ENCODE peak calls at places on chromosomes 13 and 19, in eight cellular contexts. One of them, this sample, is unnamed.

GRCh38 chr19:53424968-53425597 is 6.7 kb upstream of the ZNF761 start:
- DNase-seq in activated T-cell treated with anti-CD3 and anti-CD28 coated beads, Interleukin-2, amount 50 U/mL, for 24 hours: peak; percentile 74
- DNase-seq in H54: peak; percentile 59
- DNase-seq in NCI-H1417: peak; percentile 79
- DNase-seq in BJ: no peak
- DNase-seq in CD8-positive, alpha-beta memory T cell: peak; percentile 56
- DNase-seq in NCI-H345: peak; percentile 46
- DNase-seq in HEK293T: peak; percentile 40
- DNase-seq in this sample: peak; percentile 67

GRCh38 chr13:77492982-77493381 is 42.5 kb upstream of the SCEL start:
- DNase-seq in activated T-cell treated with anti-CD3 and anti-CD28 coated beads, Interleukin-2, amount 50 U/mL, for 24 hours: no peak
- DNase-seq in H54: no peak
- DNase-seq in NCI-H1417: peak; percentile 45
- DNase-seq in BJ: no peak
- DNase-seq in CD8-positive, alpha-beta memory T cell: no peak
- DNase-seq in NCI-H345: peak; percentile 68
- DNase-seq in HEK293T: peak; percentile 55
- DNase-seq in this sample: peak; percentile 4

GRCh38 chr13:85508683-85509329 is 290.4 kb downstream of the SLITRK6 start:
- DNase-seq in activated T-cell treated with anti-CD3 and anti-CD28 coated beads, Interleukin-2, amount 50 U/mL, for 24 hours: no peak
- DNase-seq in H54: no peak
- DNase-seq in NCI-H1417: no peak
- DNase-seq in BJ: no peak
- DNase-seq in CD8-positive, alpha-beta memory T cell: no peak
- DNase-seq in NCI-H345: peak; percentile 26
- DNase-seq in HEK293T: no peak
- DNase-seq in this sample: no peak

GRCh38 chr19:40133491-40133890 is 42.7 kb upstream of the ZNF780A start:
- DNase-seq in activated T-cell treated with anti-CD3 and anti-CD28 coated beads, Interleukin-2, amount 50 U/mL, for 24 hours: no peak
- DNase-seq in H54: no peak
- DNase-seq in NCI-H1417: no peak
- DNase-seq in BJ: no peak
- DNase-seq in CD8-positive, alpha-beta memory T cell: no peak
- DNase-seq in NCI-H345: no peak
- DNase-seq in HEK293T: no peak
- DNase-seq in this sample: no peak

GRCh38 chr19:5313307-5313706 is 27.3 kb downstream of the PTPRS start:
- DNase-seq in activated T-cell treated with anti-CD3 and anti-CD28 coated beads, Interleukin-2, amount 50 U/mL, for 24 hours: no peak
- DNase-seq in H54: no peak
- DNase-seq in NCI-H1417: no peak
- DNase-seq in BJ: no peak
- DNase-seq in CD8-positive, alpha-beta memory T cell: no peak
- DNase-seq in NCI-H345: peak; percentile 83
- DNase-seq in HEK293T: no peak
- DNase-seq in this sample: peak; percentile 15

GRCh38 chr13:102897371-102898138 is 51.7 kb downstream of the ERCC5 start:
- DNase-seq in activated T-cell treated with anti-CD3 and anti-CD28 coated beads, Interleukin-2, amount 50 U/mL, for 24 hours: no peak
- DNase-seq in H54: no peak
- DNase-seq in NCI-H1417: no peak
- DNase-seq in BJ: no peak
- DNase-seq in CD8-positive, alpha-beta memory T cell: no peak
- DNase-seq in NCI-H345: no peak
- DNase-seq in HEK293T: no peak
- DNase-seq in this sample: no peak

GRCh38 chr13:51895906-51896888 is 34.4 kb downstream of the CCDC70 start:
- DNase-seq in activated T-cell treated with anti-CD3 and anti-CD28 coated beads, Interleukin-2, amount 50 U/mL, for 24 hours: peak; percentile 52
- DNase-seq in H54: peak; percentile 30
- DNase-seq in NCI-H1417: peak; percentile 69
- DNase-seq in BJ: peak; percentile 1
- DNase-seq in CD8-positive, alpha-beta memory T cell: peak; percentile 5
- DNase-seq in NCI-H345: peak; percentile 4
- DNase-seq in HEK293T: peak; percentile 70
- DNase-seq in this sample: peak; percentile 45

GRCh38 chr19:10871711-10872550 is 578 bp downstream of the CARM1 start:
- DNase-seq in activated T-cell treated with anti-CD3 and anti-CD28 coated beads, Interleukin-2, amount 50 U/mL, for 24 hours: peak; percentile 71
- DNase-seq in H54: peak; percentile 51
- DNase-seq in NCI-H1417: no peak
- DNase-seq in BJ: no peak
- DNase-seq in CD8-positive, alpha-beta memory T cell: no peak
- DNase-seq in NCI-H345: peak; percentile 26
- DNase-seq in HEK293T: no peak
- DNase-seq in this sample: no peak

GRCh38 chr19:2636897-2637683 is 65.4 kb downstream of the GNG7 start:
- DNase-seq in activated T-cell treated with anti-CD3 and anti-CD28 coated beads, Interleukin-2, amount 50 U/mL, for 24 hours: peak; percentile 85
- DNase-seq in H54: peak; percentile 89
- DNase-seq in NCI-H1417: peak; percentile 39
- DNase-seq in BJ: no peak
- DNase-seq in CD8-positive, alpha-beta memory T cell: peak; percentile 70
- DNase-seq in NCI-H345: peak; percentile 22
- DNase-seq in HEK293T: peak; percentile 74
- DNase-seq in this sample: peak; percentile 34

GRCh38 chr19:12090807-12091206 is 26.3 kb downstream of the ZNF844 start:
- DNase-seq in activated T-cell treated with anti-CD3 and anti-CD28 coated beads, Interleukin-2, amount 50 U/mL, for 24 hours: peak; percentile 73
- DNase-seq in H54: peak; percentile 19
- DNase-seq in NCI-H1417: peak; percentile 27
- DNase-seq in BJ: no peak
- DNase-seq in CD8-positive, alpha-beta memory T cell: peak; percentile 30
- DNase-seq in NCI-H345: peak; percentile 2
- DNase-seq in HEK293T: no peak
- DNase-seq in this sample: peak; percentile 53

GRCh38 chr13:34883381-34883780 is 58.7 kb upstream of the NBEA start:
- DNase-seq in activated T-cell treated with anti-CD3 and anti-CD28 coated beads, Interleukin-2, amount 50 U/mL, for 24 hours: no peak
- DNase-seq in H54: no peak
- DNase-seq in NCI-H1417: no peak
- DNase-seq in BJ: no peak
- DNase-seq in CD8-positive, alpha-beta memory T cell: no peak
- DNase-seq in NCI-H345: no peak
- DNase-seq in HEK293T: no peak
- DNase-seq in this sample: no peak

GRCh38 chr13:26589754-26590153 is 32.3 kb downstream of the WASF3 start:
- DNase-seq in activated T-cell treated with anti-CD3 and anti-CD28 coated beads, Interleukin-2, amount 50 U/mL, for 24 hours: no peak
- DNase-seq in H54: no peak
- DNase-seq in NCI-H1417: no peak
- DNase-seq in BJ: no peak
- DNase-seq in CD8-positive, alpha-beta memory T cell: no peak
- DNase-seq in NCI-H345: no peak
- DNase-seq in HEK293T: no peak
- DNase-seq in this sample: no peak

GRCh38 chr13:60990032-60990733 is 425.5 kb downstream of the PCDH20 start:
- DNase-seq in activated T-cell treated with anti-CD3 and anti-CD28 coated beads, Interleukin-2, amount 50 U/mL, for 24 hours: no peak
- DNase-seq in H54: no peak
- DNase-seq in NCI-H1417: peak; percentile 5
- DNase-seq in BJ: no peak
- DNase-seq in CD8-positive, alpha-beta memory T cell: no peak
- DNase-seq in NCI-H345: no peak
- DNase-seq in HEK293T: peak; percentile 12
- DNase-seq in this sample: peak; percentile 12

GRCh38 chr13:100728201-100728600 is 53.6 kb upstream of the TMTC4 start:
- DNase-seq in activated T-cell treated with anti-CD3 and anti-CD28 coated beads, Interleukin-2, amount 50 U/mL, for 24 hours: no peak
- DNase-seq in H54: no peak
- DNase-seq in NCI-H1417: no peak
- DNase-seq in BJ: no peak
- DNase-seq in CD8-positive, alpha-beta memory T cell: no peak
- DNase-seq in NCI-H345: no peak
- DNase-seq in HEK293T: no peak
- DNase-seq in this sample: no peak

GRCh38 chr13:23651887-23652286 is 81.7 kb downstream of the TNFRSF19 start:
- DNase-seq in activated T-cell treated with anti-CD3 and anti-CD28 coated beads, Interleukin-2, amount 50 U/mL, for 24 hours: no peak
- DNase-seq in H54: no peak
- DNase-seq in NCI-H1417: no peak
- DNase-seq in BJ: no peak
- DNase-seq in CD8-positive, alpha-beta memory T cell: peak; percentile 41
- DNase-seq in NCI-H345: no peak
- DNase-seq in HEK293T: no peak
- DNase-seq in this sample: no peak